ENCODE peak calls at places on chromosome 10, in five cellular contexts. C is WERI-Rb-1, W is aorta, A is BJ, U is fibroblast of lung. E is an unnamed sample.

GRCh38 chr10:86732771-86733170 is 23.6 kb upstream of the BMPR1A start:
- DNase-seq in C (no peak), A (no peak), U (no peak), W (no peak), E (no peak)

GRCh38 chr10:110498087-110498981 is 627 bp downstream of the DUSP5 start:
- DNase-seq in U (peak; percentile 63), W (peak; percentile 88), A (no peak), C (peak; percentile 45), E (peak; percentile 41)

GRCh38 chr10:20202337-20202736 is 386.1 kb downstream of the PLXDC2 start:
- DNase-seq in C (no peak), A (no peak), U (no peak), W (no peak), E (no peak)

GRCh38 chr10:17617031-17617911 is at the start of gene HACD1:
- DNase-seq in W (peak; percentile 91), C (peak; percentile 74), U (peak; percentile 72), A (no peak), E (peak; percentile 64)

GRCh38 chr10:78774614-78774998 is 294.2 kb upstream of the ZMIZ1 start:
- DNase-seq in U (no peak), W (no peak), C (no peak), A (no peak), E (no peak)

GRCh38 chr10:43204394-43204942 is 62.4 kb downstream of the RASGEF1A start:
- DNase-seq in U (no peak), W (peak; percentile 71), C (no peak), A (no peak), E (no peak)

GRCh38 chr10:13658864-13659685 is 72.3 kb downstream of the PRPF18 start:
- DNase-seq in A (no peak), U (no peak), C (no peak), W (no peak), E (no peak)

GRCh38 chr10:80322158-80322557 is 32.7 kb upstream of the MAT1A start:
- DNase-seq in C (no peak), U (no peak), A (no peak), W (no peak), E (no peak)

GRCh38 chr10:95400789-95401188 is 110.0 kb upstream of the PDLIM1 start:
- DNase-seq in W (no peak), A (no peak), U (no peak), C (no peak), E (no peak)

GRCh38 chr10:122490786-122491680 is 29.7 kb downstream of the HTRA1 start:
- DNase-seq in U (peak; percentile 79), W (peak; percentile 88), C (no peak), A (no peak), E (peak; percentile 69)

GRCh38 chr10:99369126-99369525 is 40.0 kb downstream of the CNNM1 start:
- DNase-seq in W (no peak), A (no peak), U (peak; percentile 32), C (no peak), E (peak; percentile 11)

GRCh38 chr10:6678211-6678803 is 98.2 kb upstream of the PRKCQ start:
- DNase-seq in W (peak; percentile 75), A (no peak), C (peak; percentile 9), U (peak; percentile 23), E (peak; percentile 12)

DNA sequence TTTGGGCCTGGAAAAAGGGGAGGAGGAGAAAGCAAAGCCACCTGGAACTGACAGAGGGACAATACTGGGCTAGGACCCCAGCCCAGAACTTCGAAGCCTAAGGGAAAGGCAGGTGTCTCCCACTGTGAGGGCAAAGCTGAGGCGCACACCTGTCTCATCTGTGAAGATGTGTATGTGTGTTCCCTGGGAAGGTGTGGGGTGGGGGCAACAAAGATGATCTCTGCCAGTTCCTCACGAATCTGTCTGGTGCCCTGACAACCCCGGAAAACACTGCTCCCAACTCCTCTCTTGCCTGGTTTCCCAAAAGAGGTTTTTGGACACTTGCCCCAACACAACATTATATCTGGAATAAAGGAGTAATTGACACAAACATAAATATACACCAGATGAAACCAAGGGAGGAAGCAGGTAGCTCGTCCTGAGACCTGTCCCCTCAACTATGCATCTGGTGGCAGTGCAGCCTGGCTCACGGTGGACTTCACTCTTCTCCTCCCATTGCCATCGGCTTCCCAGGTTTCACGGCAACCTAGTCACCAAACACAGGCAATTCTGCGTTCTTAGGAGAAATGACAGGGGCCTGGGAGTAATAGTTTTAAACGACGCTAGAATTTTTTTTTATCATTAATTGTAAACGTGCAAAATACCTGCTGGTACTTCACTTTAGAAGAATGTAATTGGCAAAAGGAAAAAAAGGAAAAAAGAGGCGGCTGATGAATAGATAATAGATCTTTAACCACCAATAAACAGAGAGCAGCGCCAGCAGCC is 1.7 kb upstream of the EMX2 start:
- DNase-seq in U (no peak), A (no peak), W (no peak), C (no peak), E (no peak)
- H3K4me3 ChIP-seq in U (no peak overlapping the region), A (no peak overlapping the region), W (no peak overlapping the region), C (no peak overlapping the region), E (no peak overlapping the region)

GRCh38 chr10:11761431-11761830 is 19.2 kb downstream of the ECHDC3 start:
- DNase-seq in C (no peak), U (no peak), A (no peak), W (no peak), E (no peak)

GRCh38 chr10:11760861-11761260 is 18.7 kb downstream of the ECHDC3 start:
- DNase-seq in C (no peak), W (no peak), U (no peak), A (no peak), E (no peak)

GRCh38 chr10:11762706-11763500 is 20.7 kb downstream of the ECHDC3 start:
- DNase-seq in W (peak; percentile 62), A (no peak), U (no peak), C (no peak), E (no peak)

GRCh38 chr10:11765141-11765540 is 23.0 kb downstream of the ECHDC3 start:
- DNase-seq in A (no peak), C (peak; percentile 12), W (peak; percentile 63), U (no peak), E (no peak)

GRCh38 chr10:11763501-11763861 is 21.3 kb downstream of the ECHDC3 start:
- DNase-seq in U (no peak), W (peak; percentile 42), A (no peak), C (no peak), E (no peak)
- H3K4me3 ChIP-seq in U (no peak overlapping the region), W (no peak overlapping the region), A (no peak overlapping the region), C (no peak overlapping the region), E (no peak overlapping the region)

GRCh38 chr10:108461976-108462375 is 1297.5 kb upstream of the SORCS1 start:
- DNase-seq in U (no peak), A (no peak), W (no peak), C (no peak), E (no peak)
- H3K4me3 ChIP-seq in U (no peak overlapping the region), A (no peak overlapping the region), W (no peak overlapping the region), C (no peak overlapping the region), E (no peak overlapping the region)

DNA sequence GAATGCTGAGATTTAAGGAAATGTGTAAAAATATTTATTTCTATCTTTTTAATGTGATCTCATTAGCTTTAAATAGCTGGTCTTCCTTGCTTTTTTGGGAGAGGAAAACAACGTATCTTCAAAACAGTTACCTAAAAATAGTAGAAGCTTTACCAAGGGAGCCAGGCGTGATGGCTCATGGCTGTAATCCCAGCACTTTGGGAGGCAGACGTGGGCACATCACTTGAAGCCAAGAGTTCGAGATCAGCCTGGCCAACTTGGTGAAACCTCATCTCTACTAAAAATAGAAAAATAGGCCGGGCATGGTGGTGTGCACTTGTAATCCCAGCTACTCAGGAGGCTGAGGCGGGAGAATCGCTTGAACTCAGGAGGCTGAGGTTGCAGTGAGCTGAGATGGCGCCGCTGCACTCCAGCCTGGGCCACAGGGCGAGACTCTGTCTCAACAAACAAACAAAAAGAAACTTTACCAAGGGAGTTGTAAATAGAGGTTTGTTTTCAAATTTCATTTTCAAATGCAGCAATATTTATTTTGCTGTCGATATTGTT is 48.4 kb upstream of the ITGB1 start:
- DNase-seq in C (no peak), U (no peak), A (no peak), W (no peak), E (no peak)
- H3K4me3 ChIP-seq in C (no peak overlapping the region), U (no peak overlapping the region), A (no peak overlapping the region), W (no peak overlapping the region), E (peak overlapping the region; percentile 47)